ENCODE peak calls at places on chromosome 10, in nine cellular contexts. G is Peyer's patch, H is right lobe of liver, I is HepG2, P is tibial nerve, O is suprapubic skin, Z is prostate gland, L is spleen, Q is heart left ventricle. W is an unnamed sample.

GRCh38 chr10:10727812-10728211 is 289.9 kb upstream of the CELF2 start:
- DNase-seq in G (no peak), H (no peak), I (no peak), P (no peak), O (no peak), Z (no peak), L (no peak), Q (no peak), W (no peak)

GRCh38 chr10:31018977-31019376 is 12.7 kb downstream of the ZNF438 start:
- DNase-seq in G (no peak), H (no peak), I (peak; percentile 81), P (no peak), O (no peak), Z (no peak), L (no peak), Q (no peak), W (no peak)

GRCh38 chr10:24616536-24616935 is 107.2 kb downstream of the ARHGAP21 start:
- DNase-seq in G (no peak), H (no peak), I (no peak), P (no peak), O (no peak), Z (no peak), L (no peak), Q (no peak), W (no peak)

GRCh38 chr10:70906031-70906804 is 17.9 kb upstream of the PCBD1 start:
- DNase-seq in G (no peak), H (peak; percentile 4), I (no peak), P (no peak), O (peak; percentile 43), Z (no peak), L (peak; percentile 49), Q (no peak), W (peak; percentile 13)

GRCh38 chr10:100894589-100895294 is 18.0 kb upstream of the SLF2 start:
- DNase-seq in G (peak; percentile 3), H (no peak), I (no peak), P (no peak), O (no peak), Z (no peak), L (no peak), Q (no peak), W (no peak)

GRCh38 chr10:110870823-110871235 is 899 bp upstream of the PDCD4 start:
- DNase-seq in G (no peak), H (no peak), I (no peak), P (no peak), O (no peak), Z (no peak), L (no peak), Q (no peak), W (no peak)

GRCh38 chr10:77490512-77490911 is 147.1 kb downstream of the KCNMA1 start:
- DNase-seq in G (no peak), H (no peak), I (no peak), P (no peak), O (no peak), Z (no peak), L (no peak), Q (no peak), W (no peak)

GRCh38 chr10:104293021-104293420 is 24.0 kb downstream of the GSTO2 start:
- DNase-seq in G (no peak), H (no peak), I (no peak), P (no peak), O (no peak), Z (no peak), L (no peak), Q (no peak), W (no peak)

GRCh38 chr10:44399478-44400451 is 14.9 kb upstream of the CXCL12 start:
- DNase-seq in G (no peak), H (no peak), I (no peak), P (no peak), O (peak; percentile 38), Z (no peak), L (peak; percentile 53), Q (no peak), W (no peak)

GRCh38 chr10:118003146-118003545 is 43.6 kb downstream of the RAB11FIP2 start:
- DNase-seq in G (no peak), H (no peak), I (no peak), P (no peak), O (no peak), Z (no peak), L (no peak), Q (no peak), W (no peak)

GRCh38 chr10:132335189-132336063 is 3.4 kb downstream of the LRRC27 start:
- DNase-seq in G (no peak), H (no peak), I (peak; percentile 95), P (no peak), O (no peak), Z (no peak), L (peak; percentile 74), Q (peak; percentile 33), W (no peak)

GRCh38 chr10:89942217-89942616 is 240.8 kb downstream of the KIF20B start:
- DNase-seq in G (no peak), H (no peak), I (no peak), P (no peak), O (no peak), Z (no peak), L (no peak), Q (no peak), W (no peak)

GRCh38 chr10:24790599-24790998 is 66.9 kb upstream of the ARHGAP21 start:
- DNase-seq in G (no peak), H (no peak), I (no peak), P (no peak), O (no peak), Z (no peak), L (no peak), Q (no peak), W (no peak)

GRCh38 chr10:112369495-112370423 is 4.2 kb upstream of the ACSL5 start:
- DNase-seq in G (peak; percentile 33), H (no peak), I (no peak), P (no peak), O (no peak), Z (no peak), L (peak; percentile 85), Q (no peak), W (peak; percentile 87)

GRCh38 chr10:51937736-51938135 is 238.3 kb upstream of the CSTF2T start:
- DNase-seq in G (no peak), H (no peak), I (no peak), P (no peak), O (no peak), Z (no peak), L (no peak), Q (no peak), W (no peak)

GRCh38 chr10:22649390-22649841 is 65.0 kb downstream of the PIP4K2A start:
- DNase-seq in G (no peak), H (no peak), I (no peak), P (no peak), O (no peak), Z (no peak), L (no peak), Q (no peak), W (no peak)

GRCh38 chr10:110426294-110427153 is 71.2 kb upstream of the DUSP5 start:
- DNase-seq in G (no peak), H (no peak), I (no peak), P (no peak), O (no peak), Z (no peak), L (no peak), Q (no peak), W (no peak)

GRCh38 chr10:6228010-6228511 is 25.3 kb downstream of the PFKFB3 start:
- DNase-seq in G (no peak), H (no peak), I (no peak), P (no peak), O (no peak), Z (no peak), L (peak; percentile 48), Q (no peak), W (no peak)

GRCh38 chr10:54854843-54855242 is 53.8 kb upstream of the PCDH15 start:
- DNase-seq in G (no peak), H (no peak), I (no peak), P (no peak), O (no peak), Z (no peak), L (no peak), Q (no peak), W (no peak)

GRCh38 chr10:79147306-79147705 is 78.5 kb downstream of the ZMIZ1 start:
- DNase-seq in G (no peak), H (no peak), I (no peak), P (no peak), O (no peak), Z (no peak), L (no peak), Q (no peak), W (no peak)

GRCh38 chr10:79145174-79145483 is 76.4 kb downstream of the ZMIZ1 start:
- DNase-seq in G (no peak), H (no peak), I (no peak), P (no peak), O (no peak), Z (no peak), L (no peak), Q (no peak), W (no peak)

GRCh38 chr10:79147796-79148451 is 79.2 kb downstream of the ZMIZ1 start:
- DNase-seq in G (no peak), H (no peak), I (no peak), P (no peak), O (no peak), Z (no peak), L (no peak), Q (no peak), W (no peak)

GRCh38 chr10:79145517-79146470 is 77.0 kb downstream of the ZMIZ1 start:
- DNase-seq in G (no peak), H (no peak), I (no peak), P (no peak), O (no peak), Z (no peak), L (no peak), Q (no peak), W (no peak)

GRCh38 chr10:79146611-79147130 is 77.9 kb downstream of the ZMIZ1 start:
- DNase-seq in G (peak; percentile 41), H (peak; percentile 72), I (no peak), P (peak; percentile 60), O (no peak), Z (peak; percentile 61), L (peak; percentile 89), Q (peak; percentile 72), W (no peak)
- H3K4me1 ChIP-seq in G (no peaks in the 10 kb centered on the region), H (peaks cover 54% of the 10 kb centered on the region), I (peaks cover 52% of the 10 kb centered on the region), P (peaks cover 100% of the 10 kb centered on the region), O (peaks cover 90% of the 10 kb centered on the region), Z (peaks cover 45% of the 10 kb centered on the region), L (peaks cover 100% of the 10 kb centered on the region), Q (peaks cover 100% of the 10 kb centered on the region), W (peaks cover 94% of the 10 kb centered on the region)

GRCh38 chr10:15719899-15720634 is at the start of gene ITGA8:
- DNase-seq in G (no peak), H (peak; percentile 49), I (no peak), P (no peak), O (no peak), Z (peak; percentile 9), L (peak; percentile 80), Q (peak; percentile 28), W (no peak)
- H3K4me3 ChIP-seq in G (peak within 1 kb of the TSS; percentile 54), H (peak within 1 kb of the TSS; percentile 41), I (no peak within 1 kb of the TSS), P (peak within 1 kb of the TSS; percentile 36), O (peak within 1 kb of the TSS; percentile 45), Z (peak within 1 kb of the TSS; percentile 32), L (peak within 1 kb of the TSS; percentile 52), Q (peak within 1 kb of the TSS; percentile 32), W (peak within 1 kb of the TSS; percentile 42)

GRCh38 chr10:34575882-34576281 is 239.2 kb downstream of the PARD3 start:
- DNase-seq in G (no peak), H (no peak), I (no peak), P (no peak), O (no peak), Z (no peak), L (no peak), Q (no peak), W (no peak)
- TF ChIP-seq POLR2A in G (no peak), H (no peak), I (no peak), P (no peak), O (no peak), Z (no peak), L (no peak), Q (no peak), W (no peak)

GRCh38 chr10:61465807-61466425 is 12.7 kb upstream of the TMEM26 start:
- DNase-seq in G (no peak), H (no peak), I (no peak), P (no peak), O (no peak), Z (no peak), L (no peak), Q (no peak), W (no peak)
- H3K4me1 ChIP-seq in G (no peaks in the 10 kb centered on the region), H (no peaks in the 10 kb centered on the region), I (no peaks in the 10 kb centered on the region), P (no peaks in the 10 kb centered on the region), O (peaks cover 5% of the 10 kb centered on the region), Z (peaks cover 3% of the 10 kb centered on the region), L (peaks cover 10% of the 10 kb centered on the region), Q (no peaks in the 10 kb centered on the region), W (no peaks in the 10 kb centered on the region)

W was measured in upper lobe of left lung.